ENCODE peak calls at places on chromosome 1, in ten cellular contexts. V is NAMALWA, E is left cardiac atrium, S is NCI-H460, X is T-helper 2 cell, J is GM23338, O is hepatic stellate cell, L is cardiac septum, N is cerebellar cortex, H is GM06990. A is an unnamed sample.

GRCh38 chr1:248840946-248841345 is 2.9 kb downstream of the ZNF672 start:
- DNase-seq in L (no peak), S (no peak), O (no peak), E (no peak), N (no peak), H (no peak), X (no peak), V (no peak), J (no peak), A (no peak)

GRCh38 chr1:118948796-118949195 is 39.3 kb downstream of the TBX15 start:
- DNase-seq in O (no peak), L (no peak), J (no peak), S (no peak), N (no peak), E (no peak), V (no peak), X (no peak), H (no peak), A (no peak)

GRCh38 chr1:156676820-156677615 is at the start of gene NES:
- DNase-seq in L (peak; percentile 89), H (no peak), X (no peak), E (peak; percentile 86), N (peak; percentile 71), J (peak; percentile 91), O (peak; percentile 82), V (no peak), S (no peak), A (peak; percentile 58)

GRCh38 chr1:55216078-55216477 is 914 bp upstream of the USP24 start:
- DNase-seq in N (peak; percentile 46), V (peak; percentile 15), E (no peak), J (peak; percentile 30), X (no peak), L (no peak), S (no peak), O (no peak), H (no peak), A (no peak)

GRCh38 chr1:231058416-231059109 is 18.5 kb upstream of the FAM89A start:
- DNase-seq in X (no peak), J (no peak), H (no peak), V (no peak), S (no peak), O (no peak), E (no peak), L (no peak), N (no peak), A (no peak)

GRCh38 chr1:27216466-27216865 is 18.0 kb upstream of the WDTC1 start:
- DNase-seq in H (no peak), V (no peak), E (no peak), L (no peak), N (no peak), J (no peak), O (no peak), S (no peak), X (no peak), A (no peak)

GRCh38 chr1:92752719-92753118 is 32.2 kb downstream of the EVI5 start:
- DNase-seq in X (no peak), J (no peak), O (no peak), L (no peak), H (no peak), N (no peak), S (no peak), V (no peak), E (no peak), A (peak; percentile 74)

GRCh38 chr1:40784141-40784770 is 669 bp downstream of the KCNQ4 start:
- DNase-seq in V (no peak), O (no peak), H (no peak), L (no peak), E (no peak), J (peak; percentile 65), S (no peak), N (no peak), X (no peak), A (no peak)

GRCh38 chr1:213947200-213947775 is 40.5 kb upstream of the PROX1 start:
- DNase-seq in V (no peak), X (no peak), S (no peak), L (no peak), J (peak; percentile 43), N (no peak), O (no peak), E (no peak), H (no peak), A (no peak)

GRCh38 chr1:44652445-44653106 is 21.7 kb downstream of the TMEM53 start:
- DNase-seq in X (peak; percentile 52), N (peak; percentile 80), E (peak; percentile 76), S (peak; percentile 50), V (peak; percentile 85), L (peak; percentile 89), O (peak; percentile 86), J (peak; percentile 86), H (peak; percentile 46), A (peak; percentile 31)

GRCh38 chr1:160115545-160116276 is at the start of gene ATP1A2:
- DNase-seq in O (no peak), E (no peak), N (no peak), S (no peak), X (no peak), L (no peak), H (no peak), V (no peak), J (peak; percentile 74), A (peak; percentile 39)

A was measured in fibroblast of lung.